ENCODE peak calls at places on chromosomes 11 and 22, in six cellular contexts. One of them, this sample, is unnamed.
A peak's percentile ranks its signal among the peaks of the same experiment; 100 is the strongest.

GRCh38 chr22:36323182-36323854 is 64.4 kb downstream of the MYH9 start:
- DNase-seq in GM12865: no peak
- DNase-seq in cardiac muscle cell: peak; percentile 92
- DNase-seq in PC-9: no peak
- DNase-seq in HFFc6: no peak
- DNase-seq in tibial artery: peak; percentile 94
- DNase-seq in this sample: peak; percentile 33

GRCh38 chr22:50247748-50248147 is 2.9 kb upstream of the TUBGCP6 start:
- DNase-seq in GM12865: peak; percentile 86
- DNase-seq in cardiac muscle cell: peak; percentile 81
- DNase-seq in PC-9: no peak
- DNase-seq in HFFc6: peak; percentile 60
- DNase-seq in tibial artery: no peak
- DNase-seq in this sample: peak; percentile 75

GRCh38 chr11:2377511-2378443 is 667 bp downstream of the CD81 start:
- DNase-seq in GM12865: peak; percentile 56
- DNase-seq in cardiac muscle cell: peak; percentile 51
- DNase-seq in PC-9: peak; percentile 25
- DNase-seq in HFFc6: no peak
- DNase-seq in tibial artery: peak; percentile 88
- DNase-seq in this sample: no peak

GRCh38 chr11:2523821-2524391 is 79.1 kb downstream of the KCNQ1 start:
- DNase-seq in GM12865: no peak
- DNase-seq in cardiac muscle cell: no peak
- DNase-seq in PC-9: no peak
- DNase-seq in HFFc6: no peak
- DNase-seq in tibial artery: peak; percentile 51
- DNase-seq in this sample: no peak

GRCh38 chr11:48109046-48109666 is 107.5 kb upstream of the OR4B1 start:
- DNase-seq in GM12865: peak; percentile 37
- DNase-seq in cardiac muscle cell: peak; percentile 71
- DNase-seq in PC-9: no peak
- DNase-seq in HFFc6: peak; percentile 66
- DNase-seq in tibial artery: no peak
- DNase-seq in this sample: no peak

GRCh38 chr11:82869657-82870056 is 30.6 kb downstream of the PRCP start:
- DNase-seq in GM12865: no peak
- DNase-seq in cardiac muscle cell: peak; percentile 25
- DNase-seq in PC-9: no peak
- DNase-seq in HFFc6: no peak
- DNase-seq in tibial artery: no peak
- DNase-seq in this sample: no peak

GRCh38 chr11:18768472-18768901 is 23.1 kb downstream of the PTPN5 start:
- DNase-seq in GM12865: peak; percentile 88
- DNase-seq in cardiac muscle cell: no peak
- DNase-seq in PC-9: no peak
- DNase-seq in HFFc6: no peak
- DNase-seq in tibial artery: no peak
- DNase-seq in this sample: no peak

GRCh38 chr11:62392944-62393628 is 25.7 kb upstream of the SCGB1A1 start:
- DNase-seq in GM12865: peak; percentile 62
- DNase-seq in cardiac muscle cell: no peak
- DNase-seq in PC-9: peak; percentile 39
- DNase-seq in HFFc6: no peak
- DNase-seq in tibial artery: peak; percentile 52
- DNase-seq in this sample: no peak

GRCh38 chr22:49590851-49591445 is 236.7 kb downstream of the BRD1 start:
- DNase-seq in GM12865: no peak
- DNase-seq in cardiac muscle cell: no peak
- DNase-seq in PC-9: no peak
- DNase-seq in HFFc6: no peak
- DNase-seq in tibial artery: peak; percentile 34
- DNase-seq in this sample: no peak

GRCh38 chr11:86176165-86176884 is 68.2 kb upstream of the EED start:
- DNase-seq in GM12865: no peak
- DNase-seq in cardiac muscle cell: peak; percentile 43
- DNase-seq in PC-9: peak; percentile 49
- DNase-seq in HFFc6: peak; percentile 36
- DNase-seq in tibial artery: no peak
- DNase-seq in this sample: peak; percentile 36

DNA sequence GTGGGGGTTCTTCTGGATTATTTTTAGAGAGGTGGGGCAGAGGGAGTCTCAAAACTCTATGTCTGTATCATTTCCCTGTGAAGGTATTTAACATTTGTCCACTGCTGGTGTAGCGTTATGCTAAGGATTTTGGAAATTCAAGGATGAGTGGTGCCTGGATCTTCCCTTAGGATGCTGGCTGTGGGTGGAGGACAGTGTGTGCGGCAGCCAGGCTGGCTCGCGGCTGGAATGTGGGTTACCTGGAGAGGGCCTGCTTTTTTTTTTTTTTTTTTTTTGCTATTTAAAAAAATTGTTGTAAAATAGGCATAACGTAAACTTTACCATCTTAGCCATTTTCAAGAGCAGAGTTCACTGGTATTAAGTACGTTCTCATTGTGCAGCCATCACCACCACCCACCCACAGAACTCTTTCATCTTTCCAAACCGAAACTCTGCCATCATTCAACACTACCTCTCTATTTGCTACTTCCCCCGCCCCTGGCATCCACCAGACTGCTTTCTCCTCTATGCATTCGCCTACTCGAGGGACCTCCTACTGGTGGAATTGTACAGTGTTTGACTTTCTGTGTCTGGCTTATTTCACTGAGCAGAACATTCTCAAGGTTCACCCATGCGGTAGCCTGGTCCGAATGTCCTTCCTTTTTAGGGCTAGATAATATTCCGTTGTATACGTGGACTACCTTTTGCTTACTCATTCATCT is 67.1 kb downstream of the PARVB start:
- DNase-seq in GM12865: peak; percentile 36
- DNase-seq in cardiac muscle cell: peak; percentile 21
- DNase-seq in PC-9: no peak
- DNase-seq in HFFc6: no peak
- DNase-seq in tibial artery: no peak
- DNase-seq in this sample: peak; percentile 31
- TF ChIP-seq CTCF in GM12865: no peak
- TF ChIP-seq CTCF in cardiac muscle cell: peak; percentile 27
- TF ChIP-seq CTCF in PC-9: peak; percentile 51
- TF ChIP-seq CTCF in HFFc6: peak; percentile 53
- TF ChIP-seq CTCF in tibial artery: no peak
- TF ChIP-seq CTCF in this sample: peak; percentile 68

GRCh38 chr11:72280037-72280436 is 36.1 kb upstream of the PHOX2A start:
- DNase-seq in GM12865: no peak
- DNase-seq in cardiac muscle cell: no peak
- DNase-seq in PC-9: no peak
- DNase-seq in HFFc6: no peak
- DNase-seq in tibial artery: no peak
- DNase-seq in this sample: no peak

GRCh38 chr11:72278911-72279310 is 34.9 kb upstream of the PHOX2A start:
- DNase-seq in GM12865: no peak
- DNase-seq in cardiac muscle cell: peak; percentile 36
- DNase-seq in PC-9: no peak
- DNase-seq in HFFc6: peak; percentile 65
- DNase-seq in tibial artery: no peak
- DNase-seq in this sample: no peak

DNA sequence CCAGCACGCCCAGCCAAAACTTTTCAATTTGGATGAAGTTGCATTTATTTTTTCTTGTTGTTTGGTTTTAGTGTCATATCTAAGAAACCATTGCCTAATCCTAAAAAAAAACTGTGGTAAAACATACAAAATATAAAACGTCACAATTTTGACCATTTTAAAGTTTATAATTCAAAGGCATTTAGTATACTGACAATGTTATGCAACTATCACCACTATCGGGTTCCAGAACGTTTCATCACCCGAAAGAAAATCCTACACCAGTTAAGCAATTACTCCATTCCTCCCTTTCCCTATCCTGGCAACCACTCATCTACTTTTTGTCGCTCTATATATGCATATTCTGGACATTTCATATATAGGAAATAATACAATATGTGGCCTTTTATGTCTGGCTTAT is 30.5 kb upstream of the PHOX2A start:
- DNase-seq in GM12865: no peak
- DNase-seq in cardiac muscle cell: peak; percentile 80
- DNase-seq in PC-9: no peak
- DNase-seq in HFFc6: no peak
- DNase-seq in tibial artery: no peak
- DNase-seq in this sample: no peak
- TF ChIP-seq CTCF in GM12865: no peak
- TF ChIP-seq CTCF in cardiac muscle cell: no peak
- TF ChIP-seq CTCF in PC-9: no peak
- TF ChIP-seq CTCF in HFFc6: no peak
- TF ChIP-seq CTCF in tibial artery: no peak
- TF ChIP-seq CTCF in this sample: no peak

DNA sequence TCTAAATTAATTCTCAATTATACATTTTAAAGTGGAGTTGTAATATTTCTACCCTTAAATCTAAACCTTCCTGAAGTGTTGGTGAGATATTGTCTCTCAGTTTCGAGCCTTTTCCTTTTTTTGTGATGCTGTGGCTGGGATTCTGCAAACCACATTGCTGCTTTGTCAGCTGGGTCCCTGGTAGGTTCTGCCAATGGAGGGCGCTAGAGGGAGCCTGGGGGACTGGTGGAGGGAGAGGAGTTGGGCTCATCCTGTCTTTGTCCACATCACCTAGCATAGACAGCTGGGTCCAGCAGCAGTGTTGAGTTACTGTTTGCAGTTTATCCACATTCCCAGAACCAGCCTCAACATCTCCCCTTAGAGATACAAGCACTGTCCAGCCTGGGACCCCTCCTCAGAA is 41.0 kb downstream of the TRAF6 start:
- DNase-seq in GM12865: no peak
- DNase-seq in cardiac muscle cell: no peak
- DNase-seq in PC-9: no peak
- DNase-seq in HFFc6: peak; percentile 45
- DNase-seq in tibial artery: no peak
- DNase-seq in this sample: peak; percentile 60
- TF ChIP-seq CTCF in GM12865: peak; percentile 16
- TF ChIP-seq CTCF in cardiac muscle cell: peak; percentile 46
- TF ChIP-seq CTCF in PC-9: peak; percentile 43
- TF ChIP-seq CTCF in HFFc6: peak; percentile 79
- TF ChIP-seq CTCF in tibial artery: no peak
- TF ChIP-seq CTCF in this sample: peak; percentile 87

GRCh38 chr11:46876471-46876870 is 30.4 kb upstream of the CKAP5 start:
- DNase-seq in GM12865: no peak
- DNase-seq in cardiac muscle cell: no peak
- DNase-seq in PC-9: no peak
- DNase-seq in HFFc6: no peak
- DNase-seq in tibial artery: no peak
- DNase-seq in this sample: no peak
- TF ChIP-seq CTCF in GM12865: no peak
- TF ChIP-seq CTCF in cardiac muscle cell: no peak
- TF ChIP-seq CTCF in PC-9: no peak
- TF ChIP-seq CTCF in HFFc6: no peak
- TF ChIP-seq CTCF in tibial artery: no peak
- TF ChIP-seq CTCF in this sample: no peak

GRCh38 chr22:27554106-27554814 is 247.3 kb downstream of the MN1 start:
- DNase-seq in GM12865: no peak
- DNase-seq in cardiac muscle cell: peak; percentile 82
- DNase-seq in PC-9: no peak
- DNase-seq in HFFc6: no peak
- DNase-seq in tibial artery: no peak
- DNase-seq in this sample: no peak

GRCh38 chr22:27552863-27553262 is 248.7 kb downstream of the MN1 start:
- DNase-seq in GM12865: no peak
- DNase-seq in cardiac muscle cell: no peak
- DNase-seq in PC-9: no peak
- DNase-seq in HFFc6: no peak
- DNase-seq in tibial artery: no peak
- DNase-seq in this sample: no peak

GRCh38 chr22:27554841-27555456 is 246.6 kb downstream of the MN1 start:
- DNase-seq in GM12865: no peak
- DNase-seq in cardiac muscle cell: no peak
- DNase-seq in PC-9: no peak
- DNase-seq in HFFc6: no peak
- DNase-seq in tibial artery: no peak
- DNase-seq in this sample: no peak

GRCh38 chr22:27556371-27556770 is 245.2 kb downstream of the MN1 start:
- DNase-seq in GM12865: no peak
- DNase-seq in cardiac muscle cell: no peak
- DNase-seq in PC-9: no peak
- DNase-seq in HFFc6: no peak
- DNase-seq in tibial artery: no peak
- DNase-seq in this sample: no peak

DNA sequence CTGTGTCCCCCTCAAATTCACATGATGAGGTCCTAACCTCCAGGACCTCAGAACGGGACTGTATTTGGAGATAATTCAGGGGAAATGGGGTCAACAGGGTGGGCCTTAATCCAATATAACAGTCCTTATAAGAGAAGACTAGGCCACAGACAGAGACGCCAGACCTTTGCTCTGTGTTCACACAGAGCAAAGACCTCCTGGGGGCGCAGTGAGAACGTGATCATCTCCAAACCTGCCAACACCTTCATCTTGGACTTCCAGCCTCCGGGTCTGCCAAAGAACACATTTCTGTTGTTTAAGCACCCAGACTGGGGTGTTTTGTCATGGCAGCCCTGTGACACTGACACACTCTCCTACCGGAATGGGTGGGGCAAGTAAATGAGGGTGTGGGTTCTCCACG is 250.2 kb downstream of the MN1 start:
- DNase-seq in GM12865: no peak
- DNase-seq in cardiac muscle cell: no peak
- DNase-seq in PC-9: no peak
- DNase-seq in HFFc6: no peak
- DNase-seq in tibial artery: no peak
- DNase-seq in this sample: no peak
- TF ChIP-seq CTCF in GM12865: no peak
- TF ChIP-seq CTCF in cardiac muscle cell: no peak
- TF ChIP-seq CTCF in PC-9: no peak
- TF ChIP-seq CTCF in HFFc6: no peak
- TF ChIP-seq CTCF in tibial artery: no peak
- TF ChIP-seq CTCF in this sample: no peak

GRCh38 chr11:112113539-112114457 is 27.1 kb downstream of the SDHD start:
- DNase-seq in GM12865: peak; percentile 51
- DNase-seq in cardiac muscle cell: peak; percentile 76
- DNase-seq in PC-9: peak; percentile 5
- DNase-seq in HFFc6: peak; percentile 82
- DNase-seq in tibial artery: no peak
- DNase-seq in this sample: peak; percentile 31
- TF ChIP-seq CTCF in GM12865: peak; percentile 70
- TF ChIP-seq CTCF in cardiac muscle cell: peak; percentile 64
- TF ChIP-seq CTCF in PC-9: peak; percentile 93
- TF ChIP-seq CTCF in HFFc6: peak; percentile 82
- TF ChIP-seq CTCF in tibial artery: peak; percentile 59
- TF ChIP-seq CTCF in this sample: peak; percentile 75

This sample was measured in brain microvascular endothelial cell.